ENCODE peak calls at places on chromosomes 11 and 22, in seven cellular contexts. O is brain microvascular endothelial cell, D is RWPE1, W is breast epithelium, Z is thoracic aorta, Y is adrenal gland, L is stomach. G is an unnamed sample.

GRCh38 chr22:35426801-35427140 is 26.8 kb downstream of the MCM5 start:
- DNase-seq in O (no peak), D (no peak), W (no peak), Z (no peak), Y (no peak), L (no peak), G (no peak)

GRCh38 chr11:37511425-37511933 is 913.4 kb upstream of the RAG2 start:
- DNase-seq in O (no peak), D (peak), W (no peak), Z (no peak), Y (no peak), L (no peak), G (no peak)

GRCh38 chr11:119316017-119316728 is 757 bp downstream of the MCAM start:
- DNase-seq in O (no peak), D (no peak), W (no peak), Z (peak), Y (peak), L (no peak), G (peak)

GRCh38 chr11:16806791-16807190 is 68.3 kb downstream of the C11orf58 start:
- DNase-seq in O (no peak), D (peak), W (no peak), Z (no peak), Y (no peak), L (no peak), G (no peak)

GRCh38 chr11:86743223-86744118 is 56.9 kb upstream of the PRSS23 start:
- DNase-seq in O (peak), D (peak), W (no peak), Z (peak), Y (peak), L (peak), G (no peak)

GRCh38 chr11:130040281-130040940 is 29.3 kb upstream of the APLP2 start:
- DNase-seq in O (no peak), D (no peak), W (no peak), Z (no peak), Y (no peak), L (no peak), G (no peak)

GRCh38 chr11:5364214-5364613 is 12.9 kb downstream of the OR51B6 start:
- DNase-seq in O (peak), D (no peak), W (no peak), Z (no peak), Y (no peak), L (no peak), G (no peak)

GRCh38 chr11:6647282-6647679 is 8.3 kb downstream of the DCHS1 start:
- DNase-seq in O (peak), D (no peak), W (no peak), Z (no peak), Y (no peak), L (no peak), G (no peak)

GRCh38 chr11:64245797-64246623 is 733 bp downstream of the PPP1R14B start:
- DNase-seq in O (peak), D (peak), W (peak), Z (peak), Y (peak), L (peak), G (no peak)

GRCh38 chr11:3229673-3230630 is 2.3 kb downstream of the MRGPRE start:
- DNase-seq in O (no peak), D (no peak), W (no peak), Z (no peak), Y (no peak), L (no peak), G (no peak)

GRCh38 chr22:20084547-20085413 is 4.7 kb downstream of the DGCR8 start:
- DNase-seq in O (no peak), D (no peak), W (no peak), Z (no peak), Y (no peak), L (peak), G (no peak)

GRCh38 chr11:30349885-30350284 is 27.0 kb downstream of the ARL14EP start:
- DNase-seq in O (no peak), D (no peak), W (no peak), Z (no peak), Y (no peak), L (no peak), G (no peak)

GRCh38 chr22:46833228-46833627 is 70.8 kb downstream of the TBC1D22A start:
- DNase-seq in O (peak), D (no peak), W (no peak), Z (no peak), Y (no peak), L (peak), G (no peak)

GRCh38 chr22:16568425-16568758 is 24.2 kb downstream of the CCT8L2 start:
- DNase-seq in O (no peak), D (no peak), W (no peak), Z (no peak), Y (no peak), L (no peak), G (no peak)

GRCh38 chr11:26134053-26134452 is 197.9 kb upstream of the ANO3 start:
- DNase-seq in O (no peak), D (no peak), W (no peak), Z (no peak), Y (no peak), L (no peak), G (no peak)

GRCh38 chr22:44455151-44455962 is 42.7 kb downstream of the RTL6 start:
- DNase-seq in O (no peak), D (no peak), W (no peak), Z (no peak), Y (no peak), L (peak), G (no peak)

GRCh38 chr11:112972399-112973115 is 11.3 kb downstream of the NCAM1 start:
- DNase-seq in O (no peak), D (no peak), W (no peak), Z (no peak), Y (peak), L (no peak), G (no peak)

GRCh38 chr22:47160781-47161520 is 398.5 kb downstream of the TBC1D22A start:
- DNase-seq in O (no peak), D (no peak), W (peak), Z (no peak), Y (no peak), L (no peak), G (no peak)

GRCh38 chr11:65646921-65647701 is 9.2 kb downstream of the SIPA1 start:
- DNase-seq in O (no peak), D (no peak), W (peak), Z (no peak), Y (peak), L (peak), G (no peak)

GRCh38 chr11:911031-911889 is 650 bp upstream of the CHID1 start:
- DNase-seq in O (peak), D (peak), W (no peak), Z (peak), Y (peak), L (peak), G (no peak)

GRCh38 chr11:127392575-127392974 is 392.0 kb upstream of the KIRREL3 start:
- DNase-seq in O (no peak), D (no peak), W (no peak), Z (no peak), Y (no peak), L (no peak), G (no peak)

GRCh38 chr11:111452146-111452545 is 60.0 kb downstream of the BTG4 start:
- DNase-seq in O (peak), D (no peak), W (no peak), Z (no peak), Y (no peak), L (no peak), G (no peak)

GRCh38 chr11:33530824-33531223 is 169.8 kb downstream of the C11orf91 start:
- DNase-seq in O (peak), D (no peak), W (no peak), Z (no peak), Y (no peak), L (no peak), G (no peak)

GRCh38 chr22:38657248-38657909 is 941 bp downstream of the CBY1 start:
- DNase-seq in O (peak), D (peak), W (no peak), Z (no peak), Y (peak), L (no peak), G (no peak)

GRCh38 chr11:19816817-19817216 is 104.2 kb downstream of the NAV2 start:
- DNase-seq in O (no peak), D (no peak), W (no peak), Z (no peak), Y (no peak), L (no peak), G (no peak)

GRCh38 chr11:36055356-36055755 is 111.5 kb downstream of the LDLRAD3 start:
- DNase-seq in O (no peak), D (no peak), W (no peak), Z (no peak), Y (no peak), L (no peak), G (no peak)

GRCh38 chr11:36053901-36054300 is 110.0 kb downstream of the LDLRAD3 start:
- DNase-seq in O (no peak), D (no peak), W (no peak), Z (no peak), Y (no peak), L (no peak), G (no peak)

GRCh38 chr11:36054628-36055027 is 110.8 kb downstream of the LDLRAD3 start:
- DNase-seq in O (no peak), D (no peak), W (no peak), Z (no peak), Y (no peak), L (no peak), G (no peak)

GRCh38 chr11:36057372-36058045 is 113.6 kb downstream of the LDLRAD3 start:
- DNase-seq in O (peak), D (no peak), W (no peak), Z (no peak), Y (peak), L (no peak), G (no peak)

DNA sequence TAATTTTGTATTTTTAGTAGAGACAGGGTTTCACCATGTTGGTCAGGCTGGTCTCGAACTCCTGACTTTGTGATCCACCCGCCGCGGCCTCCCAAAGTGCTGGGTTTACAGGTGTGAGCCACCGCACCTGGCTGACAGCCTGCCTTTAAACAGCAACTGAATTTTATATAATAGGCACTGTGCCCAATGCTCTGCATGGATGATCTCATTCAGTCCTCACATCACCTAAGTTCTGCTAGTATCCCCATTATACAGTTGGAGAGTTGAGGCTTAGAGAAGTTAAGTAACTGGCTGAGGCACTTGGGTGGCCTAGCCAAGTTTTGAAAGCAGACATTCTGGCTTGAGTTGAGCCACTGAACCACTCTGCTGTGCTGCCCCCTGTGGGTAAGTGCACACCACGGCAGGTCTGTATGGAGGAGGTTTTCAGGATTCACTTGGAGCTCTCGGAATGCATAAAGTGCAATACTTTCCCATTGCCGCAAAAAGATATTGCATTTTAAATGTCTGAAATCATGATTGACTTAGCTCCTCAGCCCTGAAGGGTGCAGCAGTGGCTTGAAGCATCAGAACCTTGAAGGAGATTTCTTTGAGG is 112.4 kb downstream of the LDLRAD3 start:
- DNase-seq in O (peak), D (no peak), W (no peak), Z (no peak), Y (peak), L (no peak), G (no peak)
- H3K27ac ChIP-seq in O (no peak), D (no peak), W (no peak), Z (no peak), Y (no peak), L (no peak), G (no peak)

DNA sequence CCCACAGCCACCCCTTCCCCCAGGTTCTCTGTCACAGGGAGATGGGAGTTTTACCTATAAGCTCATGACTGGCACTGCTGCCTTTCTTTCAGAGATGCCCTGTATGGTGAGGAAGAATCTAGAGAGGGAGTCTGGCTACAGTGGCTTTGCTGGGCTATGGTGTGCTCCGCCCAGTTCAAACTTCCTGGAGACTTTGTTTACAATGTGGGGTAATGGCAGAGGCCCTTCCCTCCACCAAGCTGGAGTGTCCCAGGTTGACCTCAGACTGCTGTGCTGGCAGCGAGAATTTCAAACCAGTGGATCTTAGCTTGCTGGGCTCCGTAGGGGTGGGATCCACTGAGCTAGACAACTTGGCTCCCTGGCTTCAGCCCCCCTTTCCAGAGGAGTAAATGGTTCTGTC is 143.5 kb downstream of the MSANTD4 start:
- DNase-seq in O (no peak), D (no peak), W (no peak), Z (no peak), Y (no peak), L (no peak), G (no peak)
- H3K27ac ChIP-seq in O (no peak), D (no peak), W (no peak), Z (no peak), Y (no peak), L (no peak), G (no peak)

GRCh38 chr11:35919244-35919643 is 24.6 kb upstream of the LDLRAD3 start:
- DNase-seq in O (no peak), D (no peak), W (no peak), Z (no peak), Y (no peak), L (no peak), G (no peak)
- H3K27ac ChIP-seq in O (no peak), D (no peak), W (peak), Z (no peak), Y (no peak), L (no peak), G (peak)

GRCh38 chr11:82867495-82868082 is 32.6 kb downstream of the PRCP start:
- DNase-seq in O (peak), D (peak), W (peak), Z (peak), Y (peak), L (peak), G (peak)
- H3K27ac ChIP-seq in O (no peak), D (no peak), W (no peak), Z (no peak), Y (no peak), L (no peak), G (no peak)

GRCh38 chr11:9726313-9727022 is 62.6 kb downstream of the SWAP70 start:
- DNase-seq in O (peak), D (peak), W (no peak), Z (no peak), Y (no peak), L (no peak), G (no peak)
- H3K27ac ChIP-seq in O (peak), D (no peak), W (no peak), Z (no peak), Y (no peak), L (no peak), G (no peak)

GRCh38 chr11:131746201-131746600 is 375.8 kb downstream of the NTM start:
- DNase-seq in O (no peak), D (no peak), W (no peak), Z (no peak), Y (no peak), L (no peak), G (no peak)
- H3K27ac ChIP-seq in O (peak), D (no peak), W (no peak), Z (no peak), Y (no peak), L (no peak), G (no peak)

DNA sequence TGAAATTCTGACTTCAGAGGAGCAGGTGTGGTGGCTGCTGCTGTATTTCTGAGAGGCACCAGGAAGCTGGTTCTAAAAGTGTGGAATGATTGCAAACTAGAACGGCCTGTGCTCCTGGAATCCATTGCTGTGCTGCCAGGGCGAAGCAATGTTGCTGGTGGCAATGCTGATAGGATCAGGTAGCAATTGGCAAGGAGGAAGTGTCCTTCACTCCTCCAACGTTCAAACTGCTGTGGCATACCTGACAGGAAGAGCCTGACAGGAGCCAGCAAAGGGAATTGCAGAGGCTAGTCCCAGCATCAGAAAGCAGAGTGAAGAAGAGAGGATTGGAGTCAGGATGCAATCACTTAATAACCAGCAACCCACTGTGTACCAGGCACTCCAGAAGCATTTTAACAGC is 118.2 kb downstream of the FAR1 start:
- DNase-seq in O (no peak), D (no peak), W (no peak), Z (no peak), Y (no peak), L (no peak), G (no peak)
- H3K27ac ChIP-seq in O (no peak), D (no peak), W (peak), Z (no peak), Y (no peak), L (no peak), G (no peak)

G was measured in caudate nucleus.